ENCODE peak calls at places on chromosomes 2 and 18, in nine cellular contexts. Q is stimulated activated CD8-positive, alpha-beta memory T cell treated with anti-CD3 and anti-CD28 coated beads, Interleukin-15, amount 100 ng/mL, for 4 hours; J is globus pallidus; V is heart right ventricle; L is myocyte; B is NCI-H1105 treated with DMSO at 0.1 percent for 48 hours; R is sigmoid colon; I is SW 1271; Z is left cardiac atrium. S is an unnamed sample.

GRCh38 chr2:238155761-238156694 is 2.7 kb upstream of the ERFE start:
- DNase-seq in Q (no peak), J (no peak), V (no peak), L (no peak), B (no peak), R (no peak), I (no peak), Z (peak), S (no peak)

GRCh38 chr2:144832048-144832447 is 312.1 kb upstream of the ZEB2 start:
- DNase-seq in Q (no peak), J (no peak), V (no peak), L (no peak), B (no peak), R (no peak), I (no peak), Z (no peak), S (no peak)

GRCh38 chr2:154974041-154974440 is 275.5 kb downstream of the KCNJ3 start:
- DNase-seq in Q (no peak), J (no peak), V (no peak), L (no peak), B (no peak), R (no peak), I (no peak), Z (no peak), S (no peak)

GRCh38 chr2:152369176-152369860 is 34.3 kb downstream of the FMNL2 start:
- DNase-seq in Q (no peak), J (no peak), V (no peak), L (peak), B (no peak), R (no peak), I (peak), Z (no peak), S (no peak)

GRCh38 chr2:86584164-86584913 is 21.1 kb upstream of the CHMP3 start:
- DNase-seq in Q (no peak), J (no peak), V (no peak), L (peak), B (no peak), R (no peak), I (no peak), Z (no peak), S (no peak)

GRCh38 chr2:178330175-178331021 is 120.6 kb downstream of the PRKRA start:
- DNase-seq in Q (no peak), J (no peak), V (no peak), L (peak), B (no peak), R (no peak), I (no peak), Z (no peak), S (no peak)

GRCh38 chr2:41723531-41723930 is 324.3 kb upstream of the PKDCC start:
- DNase-seq in Q (no peak), J (no peak), V (no peak), L (peak), B (peak), R (no peak), I (no peak), Z (no peak), S (no peak)

GRCh38 chr2:6968319-6969100 is 51.3 kb downstream of the RNF144A start:
- DNase-seq in Q (no peak), J (peak), V (peak), L (peak), B (no peak), R (no peak), I (no peak), Z (no peak), S (no peak)

GRCh38 chr2:188330316-188331053 is 38.8 kb downstream of the GULP1 start:
- DNase-seq in Q (no peak), J (no peak), V (no peak), L (no peak), B (no peak), R (no peak), I (no peak), Z (no peak), S (no peak)

GRCh38 chr2:66576381-66577330 is 141.7 kb downstream of the MEIS1 start:
- DNase-seq in Q (no peak), J (no peak), V (no peak), L (peak), B (no peak), R (peak), I (no peak), Z (peak), S (no peak)

GRCh38 chr2:65075605-65076344 is 19.6 kb downstream of the CEP68 start:
- DNase-seq in Q (no peak), J (no peak), V (peak), L (no peak), B (no peak), R (no peak), I (no peak), Z (peak), S (no peak)

GRCh38 chr2:96507957-96508520 is 2.9 kb upstream of the NEURL3 start:
- DNase-seq in Q (peak), J (peak), V (peak), L (peak), B (peak), R (peak), I (peak), Z (peak), S (peak)

GRCh38 chr18:78856569-78857200 is 122.9 kb upstream of the SALL3 start:
- DNase-seq in Q (no peak), J (no peak), V (no peak), L (no peak), B (no peak), R (no peak), I (no peak), Z (no peak), S (no peak)

GRCh38 chr2:207252979-207253640 is 87.4 kb upstream of the KLF7 start:
- DNase-seq in Q (no peak), J (no peak), V (no peak), L (no peak), B (peak), R (no peak), I (no peak), Z (no peak), S (no peak)

GRCh38 chr2:152278536-152278935 is 56.4 kb upstream of the FMNL2 start:
- DNase-seq in Q (no peak), J (no peak), V (no peak), L (no peak), B (no peak), R (no peak), I (no peak), Z (no peak), S (no peak)

GRCh38 chr2:219637842-219638185 is 10.4 kb downstream of the SLC4A3 start:
- DNase-seq in Q (no peak), J (no peak), V (no peak), L (no peak), B (no peak), R (no peak), I (no peak), Z (no peak), S (no peak)

GRCh38 chr18:68735498-68736343 is 20.8 kb upstream of the TMX3 start:
- DNase-seq in Q (no peak), J (no peak), V (no peak), L (peak), B (peak), R (no peak), I (no peak), Z (no peak), S (no peak)

GRCh38 chr2:141611-142010 is 95.3 kb upstream of the FAM110C start:
- DNase-seq in Q (no peak), J (no peak), V (no peak), L (no peak), B (no peak), R (no peak), I (no peak), Z (no peak), S (no peak)

GRCh38 chr2:545711-546650 is 131.2 kb downstream of the TMEM18 start:
- DNase-seq in Q (no peak), J (no peak), V (no peak), L (no peak), B (no peak), R (no peak), I (no peak), Z (no peak), S (no peak)

GRCh38 chr2:182897137-182897536 is 30.7 kb upstream of the FRZB start:
- DNase-seq in Q (no peak), J (no peak), V (no peak), L (no peak), B (no peak), R (no peak), I (no peak), Z (no peak), S (no peak)

GRCh38 chr2:58107803-58108710 is 61.5 kb downstream of the VRK2 start:
- DNase-seq in Q (no peak), J (peak), V (no peak), L (peak), B (no peak), R (no peak), I (peak), Z (no peak), S (no peak)

GRCh38 chr2:112118148-112118547 is 20.0 kb upstream of the FBLN7 start:
- DNase-seq in Q (no peak), J (no peak), V (no peak), L (no peak), B (no peak), R (no peak), I (no peak), Z (no peak), S (no peak)

GRCh38 chr2:125259441-125259840 is 1234.4 kb downstream of the CNTNAP5 start:
- DNase-seq in Q (no peak), J (no peak), V (no peak), L (no peak), B (no peak), R (no peak), I (no peak), Z (no peak), S (no peak)

GRCh38 chr2:214174563-214174962 is 236.3 kb upstream of the VWC2L start:
- DNase-seq in Q (no peak), J (no peak), V (no peak), L (no peak), B (no peak), R (no peak), I (no peak), Z (no peak), S (no peak)

GRCh38 chr2:134231965-134232340 is 21.9 kb upstream of the MGAT5 start:
- DNase-seq in Q (no peak), J (no peak), V (no peak), L (peak), B (no peak), R (no peak), I (no peak), Z (no peak), S (no peak)

GRCh38 chr2:108447947-108448677 is 894 bp upstream of the GCC2 start:
- DNase-seq in Q (no peak), J (no peak), V (no peak), L (no peak), B (no peak), R (no peak), I (no peak), Z (no peak), S (no peak)

GRCh38 chr18:3508576-3509559 is 58.9 kb downstream of the TGIF1 start:
- DNase-seq in Q (no peak), J (no peak), V (no peak), L (peak), B (peak), R (no peak), I (no peak), Z (no peak), S (no peak)

GRCh38 chr2:40118622-40119021 is 333.3 kb downstream of the SLC8A1 start:
- DNase-seq in Q (no peak), J (no peak), V (no peak), L (no peak), B (peak), R (no peak), I (no peak), Z (no peak), S (no peak)

GRCh38 chr2:81282151-81282769 is 977.7 kb upstream of the LRRTM1 start:
- DNase-seq in Q (no peak), J (no peak), V (no peak), L (no peak), B (no peak), R (no peak), I (no peak), Z (no peak), S (no peak)

GRCh38 chr2:159489476-159489875 is 126.9 kb downstream of the BAZ2B start:
- DNase-seq in Q (no peak), J (no peak), V (no peak), L (no peak), B (no peak), R (no peak), I (no peak), Z (no peak), S (no peak)

GRCh38 chr2:220961461-220961860 is 610.6 kb downstream of the EPHA4 start:
- DNase-seq in Q (no peak), J (no peak), V (no peak), L (no peak), B (no peak), R (no peak), I (no peak), Z (no peak), S (no peak)

GRCh38 chr18:63648241-63648640 is 4.2 kb upstream of the SERPINB4 start:
- DNase-seq in Q (no peak), J (no peak), V (no peak), L (no peak), B (no peak), R (no peak), I (no peak), Z (no peak), S (no peak)

GRCh38 chr2:20488136-20488705 is 41.3 kb downstream of the RHOB start:
- DNase-seq in Q (no peak), J (no peak), V (no peak), L (no peak), B (no peak), R (peak), I (no peak), Z (no peak), S (no peak)

GRCh38 chr2:66201242-66201641 is 233.7 kb upstream of the MEIS1 start:
- DNase-seq in Q (no peak), J (no peak), V (no peak), L (no peak), B (no peak), R (no peak), I (no peak), Z (no peak), S (no peak)

GRCh38 chr2:215748446-215748845 is 264.9 kb downstream of the MREG start:
- DNase-seq in Q (no peak), J (peak), V (peak), L (no peak), B (no peak), R (peak), I (no peak), Z (peak), S (no peak)

S was measured in stimulated activated effector memory CD8-positive, alpha-beta T cell treated with anti-CD3 and anti-CD28 coated beads, Interleukin-12 subunit alpha, Interleukin-12 subunit beta, amount 100 ng/mL, for 72 hours.